ENCODE peak calls at places on chromosomes 6 and 20, in four cellular contexts. E, M, T and C are unnamed samples.

GRCh38 chr20:24033151-24033550 is 44.6 kb upstream of the GGTLC1 start:
- DNase-seq in E (no peak), M (no peak), T (no peak), C (no peak)

GRCh38 chr6:63353282-63353630 is 33.5 kb upstream of the LGSN start:
- DNase-seq in E (no peak), T (no peak), M (no peak), C (no peak)

GRCh38 chr6:14861491-14861943 is 384.4 kb upstream of the JARID2 start:
- DNase-seq in M (no peak), T (no peak), E (no peak), C (no peak)

GRCh38 chr6:163900570-163900969 is 486.1 kb downstream of the QKI start:
- DNase-seq in M (peak; percentile 89), E (no peak), T (no peak), C (no peak)

GRCh38 chr6:43515808-43516207 is 918 bp downstream of the YIPF3 start:
- DNase-seq in T (no peak), E (no peak), M (no peak), C (no peak)

GRCh38 chr6:13407709-13408695 is 79.4 kb downstream of the GFOD1 start:
- DNase-seq in T (peak; percentile 97), M (peak; percentile 51), E (no peak), C (peak; percentile 99)

GRCh38 chr6:49980898-49981297 is 11.5 kb upstream of the DEFB113 start:
- DNase-seq in E (peak; percentile 57), M (no peak), T (peak; percentile 38), C (peak; percentile 1)

GRCh38 chr6:147103641-147104040 is 100.6 kb upstream of the STXBP5 start:
- DNase-seq in T (no peak), E (no peak), M (no peak), C (no peak)

GRCh38 chr6:22467645-22468044 is 101.7 kb upstream of the HDGFL1 start:
- DNase-seq in T (no peak), E (no peak), M (no peak), C (no peak)

GRCh38 chr6:146887447-146888077 is 288.8 kb downstream of the ADGB start:
- DNase-seq in M (no peak), E (no peak), T (no peak), C (no peak)

GRCh38 chr6:56727097-56727845 is 84.6 kb upstream of the DST start:
- DNase-seq in T (no peak), M (no peak), E (no peak), C (no peak)

GRCh38 chr6:7041511-7042026 is 66.2 kb upstream of the RREB1 start:
- DNase-seq in M (no peak), E (no peak), T (no peak), C (no peak)

GRCh38 chr6:87925373-87926060 is 122.1 kb upstream of the SPACA1 start:
- DNase-seq in M (no peak), E (no peak), T (no peak), C (no peak)

GRCh38 chr6:108748063-108748462 is 100.2 kb upstream of the ARMC2 start:
- DNase-seq in E (no peak), M (no peak), T (peak; percentile 77), C (peak; percentile 63)

GRCh38 chr6:159068904-159069578 is 24.2 kb upstream of the TAGAP start:
- DNase-seq in E (no peak), M (no peak), T (no peak), C (no peak)

GRCh38 chr20:58233881-58234528 is 5.6 kb upstream of the ANKRD60 start:
- DNase-seq in E (no peak), M (no peak), T (no peak), C (no peak)

GRCh38 chr6:34598725-34599124 is 42.6 kb upstream of the SPDEF start:
- DNase-seq in M (peak; percentile 15), T (no peak), E (peak; percentile 34), C (no peak)